ENCODE peak calls at places on chromosome 12, in four cellular contexts. One of them, this sample, is unnamed. For H3K4me1 and H3K9me3, the result is how much of the 10 kb centered on the place peaks cover.

GRCh38 chr12:95118138-95118787 is 44.8 kb upstream of the NR2C1 start:
- DNase-seq in uterus: no peak
- DNase-seq in IMR-90: peak
- DNase-seq in stomach: no peak
- DNase-seq in this sample: no peak

GRCh38 chr12:129258781-129259318 is 405.6 kb downstream of the GLT1D1 start:
- DNase-seq in uterus: no peak
- DNase-seq in IMR-90: no peak
- DNase-seq in stomach: no peak
- DNase-seq in this sample: no peak

GRCh38 chr12:69570545-69571399 is 14.5 kb upstream of the CCT2 start:
- DNase-seq in stomach: peak
- DNase-seq in IMR-90: peak
- DNase-seq in uterus: peak
- DNase-seq in this sample: peak

GRCh38 chr12:106673151-106673550 is 90.3 kb downstream of the RFX4 start:
- DNase-seq in uterus: no peak
- DNase-seq in IMR-90: no peak
- DNase-seq in stomach: no peak
- DNase-seq in this sample: no peak

GRCh38 chr12:6052940-6053329 is 71.5 kb downstream of the VWF start:
- DNase-seq in uterus: no peak
- DNase-seq in stomach: no peak
- DNase-seq in IMR-90: peak
- DNase-seq in this sample: no peak

GRCh38 chr12:76711241-76711640 is 52.7 kb upstream of the ZDHHC17 start:
- DNase-seq in IMR-90: peak
- DNase-seq in stomach: no peak
- DNase-seq in uterus: no peak
- DNase-seq in this sample: no peak

GRCh38 chr12:1914116-1914911 is 4.1 kb downstream of the CACNA2D4 start:
- DNase-seq in IMR-90: no peak
- DNase-seq in stomach: peak
- DNase-seq in uterus: no peak
- DNase-seq in this sample: peak

GRCh38 chr12:92141585-92142244 is 3.9 kb downstream of the BTG1 start:
- DNase-seq in uterus: no peak
- DNase-seq in IMR-90: no peak
- DNase-seq in stomach: no peak
- DNase-seq in this sample: no peak

GRCh38 chr12:50268482-50268881 is 14.8 kb downstream of the LIMA1 start:
- DNase-seq in IMR-90: no peak
- DNase-seq in stomach: no peak
- DNase-seq in uterus: no peak
- DNase-seq in this sample: no peak

GRCh38 chr12:1812650-1813302 is 7.6 kb upstream of the LRTM2 start:
- DNase-seq in stomach: peak
- DNase-seq in IMR-90: peak
- DNase-seq in uterus: no peak
- DNase-seq in this sample: no peak

GRCh38 chr12:107990325-107990724 is 138.8 kb upstream of the WSCD2 start:
- DNase-seq in stomach: no peak
- DNase-seq in IMR-90: no peak
- DNase-seq in uterus: peak
- DNase-seq in this sample: peak

GRCh38 chr12:49548822-49549648 is 10.2 kb downstream of the KCNH3 start:
- DNase-seq in uterus: no peak
- DNase-seq in IMR-90: no peak
- DNase-seq in stomach: peak
- DNase-seq in this sample: peak

GRCh38 chr12:125633686-125634085 is 568.5 kb downstream of the AACS start:
- DNase-seq in IMR-90: no peak
- DNase-seq in stomach: peak
- DNase-seq in uterus: no peak
- DNase-seq in this sample: no peak

GRCh38 chr12:71216725-71217579 is 59.2 kb upstream of the TSPAN8 start:
- DNase-seq in stomach: peak
- DNase-seq in IMR-90: peak
- DNase-seq in uterus: no peak
- DNase-seq in this sample: peak

GRCh38 chr12:2177751-2178150 is 125.0 kb downstream of the CACNA1C start:
- DNase-seq in IMR-90: no peak
- DNase-seq in uterus: no peak
- DNase-seq in stomach: no peak
- DNase-seq in this sample: no peak

GRCh38 chr12:94025730-94026129 is 122.6 kb upstream of the PLXNC1 start:
- DNase-seq in stomach: no peak
- DNase-seq in IMR-90: no peak
- DNase-seq in uterus: no peak
- DNase-seq in this sample: peak

GRCh38 chr12:118853634-118854033 is 127.7 kb upstream of the SRRM4 start:
- DNase-seq in stomach: no peak
- DNase-seq in IMR-90: no peak
- DNase-seq in uterus: no peak
- DNase-seq in this sample: no peak

GRCh38 chr12:31279525-31279924 is 46.4 kb downstream of the SINHCAF start:
- DNase-seq in stomach: no peak
- DNase-seq in uterus: no peak
- DNase-seq in IMR-90: no peak
- DNase-seq in this sample: no peak

GRCh38 chr12:26761775-26762174 is 71.2 kb downstream of the ITPR2 start:
- DNase-seq in stomach: no peak
- DNase-seq in IMR-90: no peak
- DNase-seq in uterus: no peak
- DNase-seq in this sample: no peak

GRCh38 chr12:123115409-123116111 is 35.3 kb downstream of the PITPNM2 start:
- DNase-seq in IMR-90: peak
- DNase-seq in uterus: peak
- DNase-seq in stomach: no peak
- DNase-seq in this sample: peak
- H3K4me1 ChIP-seq in IMR-90: under half
- H3K4me1 ChIP-seq in uterus: under half
- H3K4me1 ChIP-seq in stomach: half or more
- H3K4me1 ChIP-seq in this sample: under half

GRCh38 chr12:132292328-132293319 is 36.8 kb downstream of the GALNT9 start:
- DNase-seq in uterus: no peak
- DNase-seq in stomach: no peak
- DNase-seq in IMR-90: no peak
- DNase-seq in this sample: no peak

GRCh38 chr12:132289356-132290202 is 39.8 kb downstream of the GALNT9 start:
- DNase-seq in uterus: no peak
- DNase-seq in IMR-90: no peak
- DNase-seq in stomach: no peak
- DNase-seq in this sample: no peak

GRCh38 chr12:132291402-132292175 is 37.8 kb downstream of the GALNT9 start:
- DNase-seq in IMR-90: no peak
- DNase-seq in stomach: no peak
- DNase-seq in uterus: no peak
- DNase-seq in this sample: no peak

GRCh38 chr12:132288516-132289188 is 40.7 kb downstream of the GALNT9 start:
- DNase-seq in uterus: no peak
- DNase-seq in stomach: no peak
- DNase-seq in IMR-90: no peak
- DNase-seq in this sample: no peak

DNA sequence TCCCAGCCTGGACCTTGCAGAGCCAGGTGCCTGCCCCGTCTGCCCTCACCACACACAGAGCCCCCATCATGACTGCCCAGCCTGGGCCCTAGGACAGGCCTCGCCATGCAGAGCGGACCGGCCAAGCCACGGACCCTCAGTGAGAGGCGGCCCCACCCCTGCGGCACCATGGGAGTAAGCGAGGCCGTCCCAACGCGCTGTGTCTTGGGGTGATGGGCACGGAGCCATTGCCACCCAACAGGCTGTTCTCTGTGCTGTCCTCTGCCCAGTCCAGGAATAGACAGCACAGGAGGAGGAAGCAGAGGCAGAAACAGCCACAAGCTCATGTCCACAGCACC is 39.2 kb downstream of the GALNT9 start:
- DNase-seq in uterus: no peak
- DNase-seq in IMR-90: no peak
- DNase-seq in stomach: no peak
- DNase-seq in this sample: no peak
- H3K9me3 ChIP-seq in uterus: under half
- H3K9me3 ChIP-seq in IMR-90: under half
- H3K9me3 ChIP-seq in stomach: under half
- H3K9me3 ChIP-seq in this sample: under half

GRCh38 chr12:122977153-122977552 is 2.1 kb downstream of the OGFOD2 start:
- DNase-seq in stomach: no peak
- DNase-seq in uterus: no peak
- DNase-seq in IMR-90: no peak
- DNase-seq in this sample: no peak

GRCh38 chr12:122975790-122976647 is 975 bp downstream of the OGFOD2 start:
- DNase-seq in IMR-90: no peak
- DNase-seq in uterus: peak
- DNase-seq in stomach: no peak
- DNase-seq in this sample: no peak

GRCh38 chr12:122976648-122976975 is 1.6 kb downstream of the OGFOD2 start:
- DNase-seq in stomach: no peak
- DNase-seq in uterus: peak
- DNase-seq in IMR-90: no peak
- DNase-seq in this sample: no peak

GRCh38 chr12:122974892-122975789 is at the start of gene OGFOD2:
- DNase-seq in uterus: peak
- DNase-seq in IMR-90: peak
- DNase-seq in stomach: peak
- DNase-seq in this sample: peak

GRCh38 chr12:122974274-122974891 is 661 bp upstream of the OGFOD2 start:
- DNase-seq in IMR-90: peak
- DNase-seq in stomach: peak
- DNase-seq in uterus: peak
- DNase-seq in this sample: peak
- TF ChIP-seq POLR2A in IMR-90: no peak
- TF ChIP-seq POLR2A in stomach: no peak
- TF ChIP-seq POLR2A in uterus: no peak
- TF ChIP-seq POLR2A in this sample: no peak

GRCh38 chr12:110583137-110584059 is at the start of gene PPTC7:
- DNase-seq in IMR-90: peak
- DNase-seq in uterus: peak
- DNase-seq in stomach: peak
- DNase-seq in this sample: peak

GRCh38 chr12:110582286-110583136 is 607 bp downstream of the PPTC7 start:
- DNase-seq in stomach: peak
- DNase-seq in IMR-90: peak
- DNase-seq in uterus: peak
- DNase-seq in this sample: peak

GRCh38 chr12:110579889-110580253 is 3.2 kb downstream of the PPTC7 start:
- DNase-seq in uterus: no peak
- DNase-seq in IMR-90: no peak
- DNase-seq in stomach: no peak
- DNase-seq in this sample: no peak

GRCh38 chr12:110579239-110579888 is 3.8 kb downstream of the PPTC7 start:
- DNase-seq in stomach: no peak
- DNase-seq in IMR-90: no peak
- DNase-seq in uterus: no peak
- DNase-seq in this sample: no peak

GRCh38 chr12:110581951-110582285 is 1.2 kb downstream of the PPTC7 start:
- DNase-seq in uterus: no peak
- DNase-seq in stomach: no peak
- DNase-seq in IMR-90: no peak
- DNase-seq in this sample: peak
- H3K4me1 ChIP-seq in uterus: under half
- H3K4me1 ChIP-seq in stomach: half or more
- H3K4me1 ChIP-seq in IMR-90: under half
- H3K4me1 ChIP-seq in this sample: under half

DNA sequence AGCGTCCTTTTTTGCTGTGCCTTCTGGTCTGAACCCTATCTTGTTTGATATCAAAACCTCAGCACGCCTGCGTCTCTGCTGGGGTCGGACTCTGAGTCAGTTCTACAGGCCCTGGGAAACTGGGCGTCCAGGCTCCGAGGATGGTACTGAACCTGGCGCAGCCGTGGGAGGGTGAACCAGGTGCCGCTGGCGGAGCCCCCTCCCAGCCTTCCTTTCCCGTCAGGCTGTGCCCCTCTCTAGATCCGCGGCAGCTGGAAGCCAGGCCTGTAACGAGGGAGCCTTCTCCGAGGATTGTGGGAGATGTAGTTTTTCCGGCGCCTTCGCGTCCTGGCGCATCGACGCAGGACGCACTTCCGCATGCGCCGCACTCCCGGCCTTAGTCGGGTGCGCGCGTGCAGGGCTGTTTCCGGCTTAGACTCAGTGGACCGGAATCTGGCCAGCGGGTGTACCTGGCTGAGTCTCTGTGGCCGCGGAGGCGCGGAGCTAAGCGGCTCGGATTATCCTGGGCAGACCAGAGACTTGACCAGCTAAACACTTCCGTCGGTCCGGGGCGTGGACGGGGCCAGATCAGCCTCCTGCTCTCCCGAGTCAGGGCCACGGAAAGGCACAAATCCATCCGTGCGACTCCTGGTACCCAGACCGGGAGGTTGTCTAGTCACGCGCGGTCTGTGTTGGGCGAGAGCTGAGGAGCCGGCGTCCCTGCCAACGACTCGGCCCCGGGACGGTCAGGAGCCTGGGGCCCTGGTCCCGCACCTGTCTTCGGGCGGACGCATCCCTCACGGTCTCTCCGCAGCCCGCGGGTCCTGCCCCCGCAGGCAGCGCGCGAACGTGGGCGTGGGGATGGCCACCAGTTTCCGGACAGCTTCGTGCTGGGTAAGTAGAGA is at the start of gene ZNF26:
- DNase-seq in uterus: peak
- DNase-seq in IMR-90: peak
- DNase-seq in stomach: peak
- DNase-seq in this sample: peak
- H3K9me3 ChIP-seq in uterus: under half
- H3K9me3 ChIP-seq in IMR-90: under half
- H3K9me3 ChIP-seq in stomach: under half
- H3K9me3 ChIP-seq in this sample: under half

This sample was measured in testis.